ENCODE peak calls at places on chromosomes 11 and 22, in five cellular contexts. K, T, A, S and G are unnamed samples.
A peak's percentile ranks its signal among the peaks of the same experiment; 100 is the strongest.

GRCh38 chr11:65338680-65339079 is 5.0 kb downstream of the DPF2 start:
- DNase-seq in A (no peak), T (no peak), S (no peak), K (no peak), G (no peak)

GRCh38 chr22:31087744-31088215 is 6.7 kb downstream of the SMTN start:
- DNase-seq in T (peak; percentile 52), S (no peak), A (no peak), K (no peak), G (no peak)

GRCh38 chr22:28891156-28891733 is 7.9 kb downstream of the ZNRF3 start:
- DNase-seq in A (no peak), S (no peak), K (no peak), T (no peak), G (no peak)

GRCh38 chr22:47967841-47968240 is 1205.4 kb downstream of the TBC1D22A start:
- DNase-seq in T (no peak), S (no peak), K (no peak), A (no peak), G (no peak)

GRCh38 chr11:92340839-92341238 is 116.2 kb downstream of the FAT3 start:
- DNase-seq in K (no peak), T (no peak), A (peak; percentile 43), S (no peak), G (peak; percentile 58)

GRCh38 chr11:116164843-116165242 is 607.9 kb downstream of the BUD13 start:
- DNase-seq in K (no peak), A (no peak), T (no peak), S (no peak), G (no peak)

GRCh38 chr11:19441752-19442553 is 201.2 kb upstream of the E2F8 start:
- DNase-seq in A (peak; percentile 28), K (no peak), S (peak; percentile 70), T (no peak), G (no peak)

GRCh38 chr22:47091921-47092700 is 329.7 kb downstream of the TBC1D22A start:
- DNase-seq in K (no peak), A (no peak), T (no peak), S (no peak), G (no peak)

GRCh38 chr22:40498454-40499186 is 128.2 kb downstream of the SGSM3 start:
- DNase-seq in A (no peak), S (no peak), T (no peak), K (no peak), G (no peak)

GRCh38 chr11:128695539-128696221 is 1.8 kb downstream of the FLI1 start:
- DNase-seq in T (no peak), K (no peak), S (peak; percentile 66), A (no peak), G (no peak)

GRCh38 chr11:112962854-112963367 is 1.7 kb downstream of the NCAM1 start:
- DNase-seq in S (peak; percentile 29), K (peak; percentile 81), A (peak; percentile 64), T (peak; percentile 74), G (no peak)

GRCh38 chr11:76153609-76153949 is 52.7 kb downstream of the WNT11 start:
- DNase-seq in A (no peak), T (no peak), K (no peak), S (no peak), G (no peak)

GRCh38 chr11:44611687-44612437 is 46.4 kb downstream of the CD82 start:
- DNase-seq in S (no peak), K (no peak), A (no peak), T (no peak), G (no peak)

GRCh38 chr22:41688365-41689211 is at the start of gene SNU13:
- DNase-seq in T (peak; percentile 96), A (peak; percentile 92), K (peak; percentile 90), S (peak; percentile 91), G (peak; percentile 77)

GRCh38 chr22:24066872-24067271 is 55.8 kb downstream of the CABIN1 start:
- DNase-seq in A (peak; percentile 62), S (no peak), K (no peak), T (no peak), G (no peak)

GRCh38 chr11:47928426-47928825 is 51.9 kb upstream of the PTPRJ start:
- DNase-seq in K (no peak), T (no peak), A (no peak), S (no peak), G (no peak)

GRCh38 chr11:65625628-65626342 is 10.2 kb downstream of the PCNX3 start:
- DNase-seq in K (no peak), A (peak; percentile 64), T (no peak), S (peak; percentile 57), G (no peak)

GRCh38 chr11:3004481-3004880 is 12.4 kb upstream of the NAP1L4 start:
- DNase-seq in K (no peak), A (no peak), S (no peak), T (no peak), G (no peak)

GRCh38 chr11:77141034-77141433 is 13.0 kb downstream of the MYO7A start:
- DNase-seq in S (no peak), A (no peak), K (no peak), T (no peak), G (no peak)

GRCh38 chr11:31884080-31884479 is 73.0 kb upstream of the PAX6 start:
- DNase-seq in K (no peak), A (no peak), T (no peak), S (no peak), G (no peak)

GRCh38 chr11:73715551-73715950 is 45.3 kb downstream of the RAB6A start:
- DNase-seq in S (no peak), T (no peak), A (no peak), K (no peak), G (no peak)

GRCh38 chr11:86958259-86958658 is 3.1 kb upstream of the FZD4 start:
- DNase-seq in A (no peak), T (no peak), K (no peak), S (no peak), G (no peak)

GRCh38 chr11:86955111-86955673 is at the start of gene FZD4:
- DNase-seq in A (peak; percentile 93), S (peak; percentile 86), T (peak; percentile 96), K (peak; percentile 91), G (no peak)

GRCh38 chr11:86954288-86955110 is 696 bp downstream of the FZD4 start:
- DNase-seq in A (peak; percentile 85), S (peak; percentile 45), T (peak; percentile 72), K (peak; percentile 46), G (no peak)

GRCh38 chr11:86952933-86953637 is 2.1 kb downstream of the FZD4 start:
- DNase-seq in S (no peak), T (no peak), K (no peak), A (no peak), G (no peak)

GRCh38 chr11:86955674-86956522 is 703 bp upstream of the FZD4 start:
- DNase-seq in A (peak; percentile 90), K (peak; percentile 87), T (peak; percentile 95), S (peak; percentile 91), G (no peak)
- H3K27ac ChIP-seq in A (peak overlapping the region; percentile 97), K (peak overlapping the region; percentile 97), T (peak overlapping the region; percentile 95), S (peak overlapping the region; percentile 90), G (no peak overlapping the region)

GRCh38 chr11:46682773-46683752 is 17.4 kb downstream of the ARHGAP1 start:
- DNase-seq in K (peak; percentile 36), S (no peak), A (no peak), T (no peak), G (no peak)
- H3K36me3 ChIP-seq in K (no peaks in the 10 kb centered on the region), S (peaks cover 71% of the 10 kb centered on the region), A (peaks cover 19% of the 10 kb centered on the region), T (no peaks in the 10 kb centered on the region), G (peaks cover 14% of the 10 kb centered on the region)

DNA sequence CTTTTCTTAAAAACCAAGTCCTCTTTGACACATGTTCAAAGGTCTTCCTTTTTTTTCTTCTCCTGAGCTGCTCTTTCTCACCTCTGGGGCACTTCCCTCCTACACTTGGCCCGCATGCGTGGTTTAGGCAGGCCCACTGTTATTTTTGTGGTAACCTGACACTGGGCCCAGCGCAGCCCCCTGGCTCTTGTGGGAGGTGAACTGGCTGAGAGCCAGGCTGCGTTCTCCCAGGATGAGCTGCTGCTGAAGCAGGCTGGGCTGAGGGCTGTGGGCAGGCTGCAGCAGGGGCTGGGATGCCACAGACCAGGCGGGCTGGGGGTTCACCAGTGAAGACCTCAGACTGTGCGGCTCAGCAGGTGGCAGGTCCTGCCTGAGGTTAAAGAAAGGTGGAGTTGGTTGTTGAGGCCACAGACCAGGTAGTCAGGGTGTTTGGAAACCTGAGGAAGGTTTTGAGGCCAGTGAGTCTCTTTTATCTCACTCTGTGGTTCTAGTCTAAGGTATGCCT is 72.4 kb downstream of the TEAD1 start:
- DNase-seq in S (no peak), K (peak; percentile 91), A (peak; percentile 50), T (peak; percentile 93), G (peak; percentile 57)
- H3K4me1 ChIP-seq in S (no peaks in the 10 kb centered on the region), K (no peaks in the 10 kb centered on the region), A (peaks cover 23% of the 10 kb centered on the region), T (peaks cover 88% of the 10 kb centered on the region), G (peaks cover 7% of the 10 kb centered on the region)

GRCh38 chr22:46063861-46064235 is 86.5 kb upstream of the PPARA start:
- DNase-seq in T (peak; percentile 59), K (peak; percentile 47), A (peak; percentile 73), S (peak; percentile 21), G (no peak)
- H3K27ac ChIP-seq in T (peak overlapping the region; percentile 99), K (peak overlapping the region; percentile 100), A (peak overlapping the region; percentile 100), S (peak overlapping the region; percentile 99), G (no peak overlapping the region)

GRCh38 chr22:27868738-27869282 is 50.2 kb downstream of the PITPNB start:
- DNase-seq in K (no peak), A (no peak), S (no peak), T (no peak), G (no peak)
- H3K36me3 ChIP-seq in K (no peaks in the 10 kb centered on the region), A (peaks cover 13% of the 10 kb centered on the region), S (peaks cover 22% of the 10 kb centered on the region), T (peaks cover 14% of the 10 kb centered on the region), G (peaks cover 4% of the 10 kb centered on the region)

GRCh38 chr22:26590525-26590858 is 560 bp upstream of the TPST2 start:
- DNase-seq in K (no peak), S (no peak), T (no peak), A (no peak), G (no peak)
- H3K4me1 ChIP-seq in K (peaks cover 6% of the 10 kb centered on the region), S (no peaks in the 10 kb centered on the region), T (peaks cover 25% of the 10 kb centered on the region), A (peaks cover 19% of the 10 kb centered on the region), G (no peaks in the 10 kb centered on the region)

GRCh38 chr11:1409108-1409851 is 19.5 kb downstream of the BRSK2 start:
- DNase-seq in A (peak; percentile 93), K (no peak), T (no peak), S (no peak), G (no peak)
- H3K27ac ChIP-seq in A (peak overlapping the region; percentile 97), K (no peak overlapping the region), T (no peak overlapping the region), S (no peak overlapping the region), G (no peak overlapping the region)